ENCODE peak calls at places on chromosomes 3 and 15, in five cellular contexts. K is H9, T is hepatocyte, V is PC-9, N is astrocyte. Y is an unnamed sample.

GRCh38 chr3:129106320-129106719 is 15.3 kb downstream of the RAB43 start:
- DNase-seq in K (no peak), T (no peak), V (no peak), N (no peak), Y (no peak)

GRCh38 chr3:165749817-165750216 is 87.4 kb downstream of the BCHE start:
- DNase-seq in K (no peak), T (no peak), V (no peak), N (no peak), Y (no peak)

GRCh38 chr3:186839874-186840641 is 2.5 kb upstream of the ADIPOQ start:
- DNase-seq in K (no peak), T (no peak), V (peak), N (peak), Y (peak)

GRCh38 chr15:78943692-78944091 is 1.2 kb downstream of the CTSH start:
- DNase-seq in K (no peak), T (peak), V (peak), N (peak), Y (no peak)

GRCh38 chr15:96230557-96231181 is 99.8 kb upstream of the NR2F2 start:
- DNase-seq in K (no peak), T (no peak), V (peak), N (peak), Y (peak)

GRCh38 chr15:74497584-74497983 is 36.6 kb upstream of the UBL7 start:
- DNase-seq in K (no peak), T (no peak), V (peak), N (no peak), Y (no peak)

GRCh38 chr3:126487151-126487771 is 11.6 kb upstream of the ZXDC start:
- DNase-seq in K (peak), T (no peak), V (no peak), N (no peak), Y (peak)

GRCh38 chr15:25057574-25057973 is 102.8 kb downstream of the SNRPN start:
- DNase-seq in K (peak), T (no peak), V (no peak), N (no peak), Y (no peak)

GRCh38 chr3:169633789-169634188 is 29.7 kb downstream of the MECOM start:
- DNase-seq in K (no peak), T (no peak), V (no peak), N (no peak), Y (no peak)

GRCh38 chr3:48463703-48464102 is 17.2 kb downstream of the ATRIP start:
- DNase-seq in K (no peak), T (no peak), V (no peak), N (no peak), Y (no peak)

GRCh38 chr3:181103605-181104004 is 114.1 kb upstream of the DNAJC19 start:
- DNase-seq in K (peak), T (peak), V (no peak), N (no peak), Y (no peak)

GRCh38 chr3:40337136-40338108 is 27.9 kb downstream of the EIF1B start:
- DNase-seq in K (no peak), T (no peak), V (no peak), N (no peak), Y (peak)

GRCh38 chr3:122497425-122497824 is 17.3 kb downstream of the KPNA1 start:
- DNase-seq in K (no peak), T (no peak), V (peak), N (peak), Y (peak)

GRCh38 chr15:91252756-91253155 is 152.7 kb downstream of the SV2B start:
- DNase-seq in K (no peak), T (no peak), V (no peak), N (no peak), Y (no peak)
- H3K4me2 ChIP-seq in K (no peak), T (no peak), V (no peak), N (no peak), Y (no peak)

DNA sequence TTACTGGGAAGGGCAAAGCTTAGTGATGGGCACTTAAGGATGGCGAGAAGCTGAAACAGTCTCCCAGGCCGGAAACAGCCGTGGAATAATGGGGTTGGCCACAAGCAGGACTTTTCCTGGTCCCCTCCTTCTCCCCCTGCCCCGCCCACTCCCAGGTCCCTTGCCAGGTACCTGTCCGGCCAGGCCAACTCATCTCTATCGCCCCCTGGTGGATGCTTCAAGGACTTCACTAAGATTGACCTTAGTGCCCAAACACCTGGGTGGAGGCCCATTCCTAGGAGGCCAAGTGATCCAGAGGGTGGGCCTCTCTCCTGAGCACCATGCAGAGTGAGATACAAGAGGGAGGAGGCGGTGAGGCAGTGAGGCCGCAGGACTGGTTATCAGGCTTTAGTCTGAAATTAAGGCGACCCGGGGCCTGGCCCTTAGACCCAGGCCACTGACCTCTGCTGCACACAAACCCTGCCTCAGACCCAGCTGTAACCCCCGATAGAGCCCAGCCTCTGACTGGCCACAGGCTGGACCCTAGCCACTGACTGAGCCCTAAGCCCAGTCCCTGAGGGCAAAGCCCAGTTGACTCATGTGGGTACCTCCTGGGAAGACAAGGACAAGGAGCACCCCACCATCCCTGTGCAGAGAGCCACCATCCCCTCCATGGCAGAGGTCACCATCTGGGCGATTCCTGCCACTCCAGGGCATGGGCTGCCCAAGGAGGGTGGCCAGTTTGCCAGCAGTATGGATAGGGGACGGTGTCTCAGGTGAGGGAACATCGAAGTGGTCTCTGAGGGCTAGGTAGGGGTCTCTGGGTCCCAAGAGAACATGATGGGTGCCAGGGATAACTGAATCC is 37.6 kb downstream of the VIPR1 start:
- DNase-seq in K (peak), T (peak), V (peak), N (no peak), Y (peak)
- H3K4me2 ChIP-seq in K (no peak), T (no peak), V (no peak), N (no peak), Y (no peak)

DNA sequence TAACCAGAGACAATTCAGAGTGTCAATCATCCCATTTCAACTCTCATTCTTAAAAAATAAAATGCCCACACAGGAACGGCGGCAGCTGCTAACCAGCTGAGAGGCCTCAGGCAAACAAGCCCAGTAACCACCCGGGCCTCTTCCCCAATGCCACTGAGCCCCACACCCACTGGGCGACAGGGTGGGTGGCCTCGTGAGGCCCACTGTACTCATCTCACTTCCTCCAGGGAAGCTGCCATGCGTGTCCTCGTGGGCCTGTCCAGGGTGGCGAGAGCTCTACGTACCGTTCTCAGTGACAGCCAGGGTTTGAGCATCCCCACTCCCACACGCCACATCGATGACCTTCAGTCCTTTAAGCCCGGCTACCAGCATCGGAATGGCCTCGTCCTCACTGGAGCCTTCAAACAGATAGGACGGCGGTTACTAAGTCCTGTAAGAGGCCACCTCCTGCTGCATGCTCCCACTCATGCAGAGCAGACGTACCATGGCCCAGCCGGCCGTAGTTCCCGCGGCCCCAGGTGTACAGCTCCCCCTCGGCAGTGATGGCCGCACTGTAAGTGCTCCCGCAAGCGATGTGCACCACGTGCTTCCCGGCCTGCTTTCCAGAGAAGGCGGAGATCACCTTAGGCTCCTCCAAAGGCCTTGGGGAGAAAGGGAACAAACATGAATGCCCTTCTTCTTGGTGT is 56.5 kb downstream of the HERC2 start:
- DNase-seq in K (no peak), T (no peak), V (no peak), N (no peak), Y (no peak)
- H3K4me2 ChIP-seq in K (no peak), T (no peak), V (no peak), N (no peak), Y (no peak)

GRCh38 chr15:72749700-72750099 is 33.9 kb downstream of the ADPGK start:
- DNase-seq in K (no peak), T (no peak), V (no peak), N (no peak), Y (no peak)

GRCh38 chr15:72754096-72754495 is 29.5 kb downstream of the ADPGK start:
- DNase-seq in K (no peak), T (no peak), V (no peak), N (no peak), Y (no peak)

DNA sequence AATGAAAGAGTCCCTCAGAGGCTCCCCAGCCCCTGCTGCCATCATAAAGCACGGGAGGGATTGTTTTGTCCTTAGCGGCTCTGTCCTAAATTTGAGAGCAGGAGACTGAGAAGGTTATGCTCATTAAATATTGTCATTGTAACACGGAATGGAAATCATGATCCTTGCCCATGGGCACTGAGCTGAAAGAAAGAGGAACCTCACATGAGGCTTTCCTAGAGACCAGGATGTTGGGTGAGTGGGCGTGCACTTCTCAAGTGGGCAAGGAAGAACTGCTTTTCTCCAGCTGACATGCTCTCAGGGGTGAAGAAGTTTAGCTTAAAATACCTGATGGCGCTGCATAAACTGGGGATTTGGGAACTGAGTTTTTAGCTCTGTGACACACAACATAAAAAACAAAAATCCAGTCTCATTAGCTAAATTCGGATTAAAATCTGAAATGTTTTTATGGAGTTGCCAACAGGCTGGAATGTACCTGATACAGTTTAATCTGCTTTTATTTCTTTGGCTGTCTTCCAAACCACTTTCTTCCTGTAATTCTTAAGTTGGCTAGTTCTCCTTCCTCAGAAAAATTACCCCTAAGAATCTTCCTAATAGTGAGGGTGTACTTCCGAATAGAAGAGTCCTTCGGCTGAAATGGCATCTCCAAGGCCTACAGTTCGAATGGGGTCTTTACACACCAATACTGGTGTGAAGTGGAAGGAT is 31.7 kb downstream of the ADPGK start:
- DNase-seq in K (no peak), T (no peak), V (no peak), N (peak), Y (no peak)
- H3K4me2 ChIP-seq in K (no peak), T (no peak), V (no peak), N (no peak), Y (no peak)

DNA sequence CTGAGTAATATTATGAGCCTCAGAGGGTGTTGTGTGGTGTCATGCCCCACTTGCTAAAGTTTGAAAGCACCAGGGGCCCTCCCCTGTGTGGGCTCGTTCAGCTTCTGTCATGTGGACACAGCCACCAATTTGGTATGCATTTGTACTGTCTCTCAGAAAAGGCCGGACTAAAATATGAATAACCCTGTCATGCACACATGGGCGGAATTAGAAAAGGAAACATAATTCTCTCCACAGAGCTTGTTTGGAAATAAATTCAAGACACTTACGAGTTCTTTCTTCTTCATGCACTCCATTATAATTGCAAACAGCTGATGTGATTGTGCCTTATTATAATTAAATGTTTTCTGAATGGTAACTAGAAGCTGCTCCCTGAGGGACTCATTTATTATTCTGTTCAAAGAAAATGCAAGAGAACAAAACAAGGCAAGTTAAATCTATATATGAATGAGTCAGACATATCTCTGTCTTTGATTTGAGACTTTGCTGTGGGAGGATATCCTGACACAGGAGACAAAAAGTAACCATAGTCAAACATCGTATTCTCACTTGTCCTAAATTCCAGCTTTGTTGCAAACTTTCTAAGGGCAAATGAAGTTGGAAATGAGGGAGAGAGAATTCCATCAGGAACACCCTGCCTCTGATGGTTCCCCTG is 39.1 kb downstream of the TRPM1 start:
- DNase-seq in K (no peak), T (no peak), V (no peak), N (no peak), Y (peak)
- H3K4me2 ChIP-seq in K (no peak), T (no peak), V (no peak), N (peak), Y (peak)

GRCh38 chr3:172125053-172125452 is 85.7 kb downstream of the FNDC3B start:
- DNase-seq in K (no peak), T (no peak), V (no peak), N (no peak), Y (no peak)
- H3K4me2 ChIP-seq in K (no peak), T (peak), V (peak), N (peak), Y (no peak)

GRCh38 chr15:45251888-45252287 is at the start of gene SLC28A2:
- DNase-seq in K (no peak), T (no peak), V (no peak), N (no peak), Y (no peak)
- H3K4me2 ChIP-seq in K (no peak), T (no peak), V (no peak), N (no peak), Y (no peak)

Y was measured in GM23248.